ENCODE peak calls at places on chromosomes 6 and 20, in seven cellular contexts. One of them, this sample, is unnamed.

GRCh38 chr6:31737315-31738047 is 1.2 kb upstream of the CLIC1 start:
- DNase-seq in ascending aorta: no peak
- DNase-seq in NCI-H774: peak; percentile 30
- DNase-seq in fibroblast of pulmonary artery: peak; percentile 23
- DNase-seq in kidney tubule cell: no peak
- DNase-seq in activated CD4-positive, alpha-beta T cell treated with anti-CD3 and anti-CD28 coated beads, Interleukin-2, amount 50 U/mL, for 1 hour: no peak
- DNase-seq in osteocyte: no peak
- DNase-seq in this sample: no peak

GRCh38 chr20:9112541-9113515 is 43.9 kb downstream of the PLCB4 start:
- DNase-seq in ascending aorta: no peak
- DNase-seq in NCI-H774: no peak
- DNase-seq in fibroblast of pulmonary artery: peak; percentile 86
- DNase-seq in kidney tubule cell: peak; percentile 75
- DNase-seq in activated CD4-positive, alpha-beta T cell treated with anti-CD3 and anti-CD28 coated beads, Interleukin-2, amount 50 U/mL, for 1 hour: no peak
- DNase-seq in osteocyte: no peak
- DNase-seq in this sample: no peak

GRCh38 chr6:47265971-47266370 is 43.7 kb downstream of the TNFRSF21 start:
- DNase-seq in ascending aorta: no peak
- DNase-seq in NCI-H774: no peak
- DNase-seq in fibroblast of pulmonary artery: no peak
- DNase-seq in kidney tubule cell: no peak
- DNase-seq in activated CD4-positive, alpha-beta T cell treated with anti-CD3 and anti-CD28 coated beads, Interleukin-2, amount 50 U/mL, for 1 hour: no peak
- DNase-seq in osteocyte: no peak
- DNase-seq in this sample: no peak

GRCh38 chr6:158145940-158146339 is 22.1 kb downstream of the SERAC1 start:
- DNase-seq in ascending aorta: no peak
- DNase-seq in NCI-H774: no peak
- DNase-seq in fibroblast of pulmonary artery: no peak
- DNase-seq in kidney tubule cell: no peak
- DNase-seq in activated CD4-positive, alpha-beta T cell treated with anti-CD3 and anti-CD28 coated beads, Interleukin-2, amount 50 U/mL, for 1 hour: no peak
- DNase-seq in osteocyte: no peak
- DNase-seq in this sample: no peak

GRCh38 chr6:3392930-3393575 is 63.8 kb downstream of the SLC22A23 start:
- DNase-seq in ascending aorta: peak; percentile 28
- DNase-seq in NCI-H774: no peak
- DNase-seq in fibroblast of pulmonary artery: no peak
- DNase-seq in kidney tubule cell: no peak
- DNase-seq in activated CD4-positive, alpha-beta T cell treated with anti-CD3 and anti-CD28 coated beads, Interleukin-2, amount 50 U/mL, for 1 hour: no peak
- DNase-seq in osteocyte: no peak
- DNase-seq in this sample: no peak

GRCh38 chr6:57317060-57317943 is at the start of gene PRIM2:
- DNase-seq in ascending aorta: peak; percentile 92
- DNase-seq in NCI-H774: peak; percentile 83
- DNase-seq in fibroblast of pulmonary artery: peak; percentile 83
- DNase-seq in kidney tubule cell: peak; percentile 87
- DNase-seq in activated CD4-positive, alpha-beta T cell treated with anti-CD3 and anti-CD28 coated beads, Interleukin-2, amount 50 U/mL, for 1 hour: peak; percentile 76
- DNase-seq in osteocyte: peak; percentile 90
- DNase-seq in this sample: peak; percentile 14

GRCh38 chr6:44342052-44342451 is 398 bp upstream of the SPATS1 start:
- DNase-seq in ascending aorta: no peak
- DNase-seq in NCI-H774: no peak
- DNase-seq in fibroblast of pulmonary artery: no peak
- DNase-seq in kidney tubule cell: no peak
- DNase-seq in activated CD4-positive, alpha-beta T cell treated with anti-CD3 and anti-CD28 coated beads, Interleukin-2, amount 50 U/mL, for 1 hour: no peak
- DNase-seq in osteocyte: no peak
- DNase-seq in this sample: no peak

GRCh38 chr20:57582432-57583288 is 21.8 kb downstream of the PCK1 start:
- DNase-seq in ascending aorta: peak; percentile 87
- DNase-seq in NCI-H774: peak; percentile 28
- DNase-seq in fibroblast of pulmonary artery: peak; percentile 34
- DNase-seq in kidney tubule cell: peak; percentile 35
- DNase-seq in activated CD4-positive, alpha-beta T cell treated with anti-CD3 and anti-CD28 coated beads, Interleukin-2, amount 50 U/mL, for 1 hour: no peak
- DNase-seq in osteocyte: no peak
- DNase-seq in this sample: no peak

GRCh38 chr20:24965065-24965919 is 16.2 kb downstream of the CST7 start:
- DNase-seq in ascending aorta: no peak
- DNase-seq in NCI-H774: no peak
- DNase-seq in fibroblast of pulmonary artery: no peak
- DNase-seq in kidney tubule cell: no peak
- DNase-seq in activated CD4-positive, alpha-beta T cell treated with anti-CD3 and anti-CD28 coated beads, Interleukin-2, amount 50 U/mL, for 1 hour: no peak
- DNase-seq in osteocyte: peak; percentile 82
- DNase-seq in this sample: no peak

GRCh38 chr6:10598084-10598960 is 77.2 kb downstream of the GCNT2 start:
- DNase-seq in ascending aorta: no peak
- DNase-seq in NCI-H774: no peak
- DNase-seq in fibroblast of pulmonary artery: no peak
- DNase-seq in kidney tubule cell: no peak
- DNase-seq in activated CD4-positive, alpha-beta T cell treated with anti-CD3 and anti-CD28 coated beads, Interleukin-2, amount 50 U/mL, for 1 hour: no peak
- DNase-seq in osteocyte: no peak
- DNase-seq in this sample: no peak

GRCh38 chr6:163702736-163703135 is 288.2 kb downstream of the QKI start:
- DNase-seq in ascending aorta: no peak
- DNase-seq in NCI-H774: no peak
- DNase-seq in fibroblast of pulmonary artery: no peak
- DNase-seq in kidney tubule cell: no peak
- DNase-seq in activated CD4-positive, alpha-beta T cell treated with anti-CD3 and anti-CD28 coated beads, Interleukin-2, amount 50 U/mL, for 1 hour: no peak
- DNase-seq in osteocyte: no peak
- DNase-seq in this sample: no peak

GRCh38 chr6:149897015-149897697 is 757 bp downstream of the RAET1E start:
- DNase-seq in ascending aorta: peak; percentile 94
- DNase-seq in NCI-H774: no peak
- DNase-seq in fibroblast of pulmonary artery: peak; percentile 93
- DNase-seq in kidney tubule cell: peak; percentile 29
- DNase-seq in activated CD4-positive, alpha-beta T cell treated with anti-CD3 and anti-CD28 coated beads, Interleukin-2, amount 50 U/mL, for 1 hour: no peak
- DNase-seq in osteocyte: peak; percentile 85
- DNase-seq in this sample: peak; percentile 65

GRCh38 chr6:143952386-143952785 is 55.7 kb downstream of the PLAGL1 start:
- DNase-seq in ascending aorta: no peak
- DNase-seq in NCI-H774: no peak
- DNase-seq in fibroblast of pulmonary artery: no peak
- DNase-seq in kidney tubule cell: no peak
- DNase-seq in activated CD4-positive, alpha-beta T cell treated with anti-CD3 and anti-CD28 coated beads, Interleukin-2, amount 50 U/mL, for 1 hour: no peak
- DNase-seq in osteocyte: no peak
- DNase-seq in this sample: no peak

GRCh38 chr6:168415149-168415992 is 25.6 kb upstream of the SMOC2 start:
- DNase-seq in ascending aorta: peak; percentile 54
- DNase-seq in NCI-H774: no peak
- DNase-seq in fibroblast of pulmonary artery: no peak
- DNase-seq in kidney tubule cell: no peak
- DNase-seq in activated CD4-positive, alpha-beta T cell treated with anti-CD3 and anti-CD28 coated beads, Interleukin-2, amount 50 U/mL, for 1 hour: no peak
- DNase-seq in osteocyte: peak; percentile 68
- DNase-seq in this sample: no peak

GRCh38 chr6:134436950-134437349 is 119.0 kb upstream of the SGK1 start:
- DNase-seq in ascending aorta: no peak
- DNase-seq in NCI-H774: no peak
- DNase-seq in fibroblast of pulmonary artery: peak; percentile 56
- DNase-seq in kidney tubule cell: peak; percentile 18
- DNase-seq in activated CD4-positive, alpha-beta T cell treated with anti-CD3 and anti-CD28 coated beads, Interleukin-2, amount 50 U/mL, for 1 hour: no peak
- DNase-seq in osteocyte: no peak
- DNase-seq in this sample: no peak

GRCh38 chr20:53950578-53950977 is 119.8 kb downstream of the BCAS1 start:
- DNase-seq in ascending aorta: no peak
- DNase-seq in NCI-H774: no peak
- DNase-seq in fibroblast of pulmonary artery: no peak
- DNase-seq in kidney tubule cell: no peak
- DNase-seq in activated CD4-positive, alpha-beta T cell treated with anti-CD3 and anti-CD28 coated beads, Interleukin-2, amount 50 U/mL, for 1 hour: no peak
- DNase-seq in osteocyte: no peak
- DNase-seq in this sample: no peak

GRCh38 chr20:56043227-56043626 is 37.9 kb upstream of the CBLN4 start:
- DNase-seq in ascending aorta: no peak
- DNase-seq in NCI-H774: no peak
- DNase-seq in fibroblast of pulmonary artery: no peak
- DNase-seq in kidney tubule cell: no peak
- DNase-seq in activated CD4-positive, alpha-beta T cell treated with anti-CD3 and anti-CD28 coated beads, Interleukin-2, amount 50 U/mL, for 1 hour: no peak
- DNase-seq in osteocyte: no peak
- DNase-seq in this sample: no peak

GRCh38 chr6:21593927-21594421 is 423 bp downstream of the SOX4 start:
- DNase-seq in ascending aorta: no peak
- DNase-seq in NCI-H774: peak; percentile 64
- DNase-seq in fibroblast of pulmonary artery: peak; percentile 74
- DNase-seq in kidney tubule cell: no peak
- DNase-seq in activated CD4-positive, alpha-beta T cell treated with anti-CD3 and anti-CD28 coated beads, Interleukin-2, amount 50 U/mL, for 1 hour: no peak
- DNase-seq in osteocyte: no peak
- DNase-seq in this sample: no peak

GRCh38 chr6:30006170-30007131 is 54.6 kb upstream of the POLR1H start:
- DNase-seq in ascending aorta: peak; percentile 69
- DNase-seq in NCI-H774: no peak
- DNase-seq in fibroblast of pulmonary artery: no peak
- DNase-seq in kidney tubule cell: peak; percentile 25
- DNase-seq in activated CD4-positive, alpha-beta T cell treated with anti-CD3 and anti-CD28 coated beads, Interleukin-2, amount 50 U/mL, for 1 hour: peak; percentile 13
- DNase-seq in osteocyte: no peak
- DNase-seq in this sample: no peak

GRCh38 chr6:137492771-137493217 is 1.4 kb downstream of the OLIG3 start:
- DNase-seq in ascending aorta: no peak
- DNase-seq in NCI-H774: no peak
- DNase-seq in fibroblast of pulmonary artery: no peak
- DNase-seq in kidney tubule cell: no peak
- DNase-seq in activated CD4-positive, alpha-beta T cell treated with anti-CD3 and anti-CD28 coated beads, Interleukin-2, amount 50 U/mL, for 1 hour: no peak
- DNase-seq in osteocyte: no peak
- DNase-seq in this sample: no peak

GRCh38 chr6:169529931-169530761 is 171.7 kb downstream of the WDR27 start:
- DNase-seq in ascending aorta: no peak
- DNase-seq in NCI-H774: peak; percentile 62
- DNase-seq in fibroblast of pulmonary artery: peak; percentile 46
- DNase-seq in kidney tubule cell: peak; percentile 95
- DNase-seq in activated CD4-positive, alpha-beta T cell treated with anti-CD3 and anti-CD28 coated beads, Interleukin-2, amount 50 U/mL, for 1 hour: no peak
- DNase-seq in osteocyte: no peak
- DNase-seq in this sample: no peak

GRCh38 chr6:34486106-34486740 is 20.3 kb downstream of the PACSIN1 start:
- DNase-seq in ascending aorta: no peak
- DNase-seq in NCI-H774: no peak
- DNase-seq in fibroblast of pulmonary artery: no peak
- DNase-seq in kidney tubule cell: no peak
- DNase-seq in activated CD4-positive, alpha-beta T cell treated with anti-CD3 and anti-CD28 coated beads, Interleukin-2, amount 50 U/mL, for 1 hour: no peak
- DNase-seq in osteocyte: no peak
- DNase-seq in this sample: no peak

GRCh38 chr6:10310826-10311225 is 104.0 kb downstream of the TFAP2A start:
- DNase-seq in ascending aorta: no peak
- DNase-seq in NCI-H774: no peak
- DNase-seq in fibroblast of pulmonary artery: no peak
- DNase-seq in kidney tubule cell: peak; percentile 46
- DNase-seq in activated CD4-positive, alpha-beta T cell treated with anti-CD3 and anti-CD28 coated beads, Interleukin-2, amount 50 U/mL, for 1 hour: no peak
- DNase-seq in osteocyte: no peak
- DNase-seq in this sample: no peak

GRCh38 chr6:148530394-148530923 is 187.8 kb downstream of the SASH1 start:
- DNase-seq in ascending aorta: peak; percentile 80
- DNase-seq in NCI-H774: peak; percentile 52
- DNase-seq in fibroblast of pulmonary artery: peak; percentile 78
- DNase-seq in kidney tubule cell: peak; percentile 52
- DNase-seq in activated CD4-positive, alpha-beta T cell treated with anti-CD3 and anti-CD28 coated beads, Interleukin-2, amount 50 U/mL, for 1 hour: no peak
- DNase-seq in osteocyte: no peak
- DNase-seq in this sample: no peak

GRCh38 chr6:105844275-105844848 is 241.8 kb upstream of the PRDM1 start:
- DNase-seq in ascending aorta: no peak
- DNase-seq in NCI-H774: no peak
- DNase-seq in fibroblast of pulmonary artery: no peak
- DNase-seq in kidney tubule cell: no peak
- DNase-seq in activated CD4-positive, alpha-beta T cell treated with anti-CD3 and anti-CD28 coated beads, Interleukin-2, amount 50 U/mL, for 1 hour: no peak
- DNase-seq in osteocyte: no peak
- DNase-seq in this sample: no peak

GRCh38 chr6:163248051-163248450 is 166.5 kb upstream of the QKI start:
- DNase-seq in ascending aorta: no peak
- DNase-seq in NCI-H774: no peak
- DNase-seq in fibroblast of pulmonary artery: no peak
- DNase-seq in kidney tubule cell: no peak
- DNase-seq in activated CD4-positive, alpha-beta T cell treated with anti-CD3 and anti-CD28 coated beads, Interleukin-2, amount 50 U/mL, for 1 hour: no peak
- DNase-seq in osteocyte: no peak
- DNase-seq in this sample: no peak

GRCh38 chr6:79947191-79948173 is at the start of gene ELOVL4:
- DNase-seq in ascending aorta: peak; percentile 85
- DNase-seq in NCI-H774: peak; percentile 97
- DNase-seq in fibroblast of pulmonary artery: peak; percentile 78
- DNase-seq in kidney tubule cell: peak; percentile 63
- DNase-seq in activated CD4-positive, alpha-beta T cell treated with anti-CD3 and anti-CD28 coated beads, Interleukin-2, amount 50 U/mL, for 1 hour: peak; percentile 39
- DNase-seq in osteocyte: peak; percentile 89
- DNase-seq in this sample: peak; percentile 9

GRCh38 chr6:157596461-157596860 is 215.5 kb downstream of the ZDHHC14 start:
- DNase-seq in ascending aorta: no peak
- DNase-seq in NCI-H774: no peak
- DNase-seq in fibroblast of pulmonary artery: no peak
- DNase-seq in kidney tubule cell: no peak
- DNase-seq in activated CD4-positive, alpha-beta T cell treated with anti-CD3 and anti-CD28 coated beads, Interleukin-2, amount 50 U/mL, for 1 hour: no peak
- DNase-seq in osteocyte: peak; percentile 46
- DNase-seq in this sample: no peak

GRCh38 chr20:61753196-61753942 is 312.3 kb downstream of the TAF4 start:
- DNase-seq in ascending aorta: no peak
- DNase-seq in NCI-H774: no peak
- DNase-seq in fibroblast of pulmonary artery: peak; percentile 17
- DNase-seq in kidney tubule cell: peak; percentile 70
- DNase-seq in activated CD4-positive, alpha-beta T cell treated with anti-CD3 and anti-CD28 coated beads, Interleukin-2, amount 50 U/mL, for 1 hour: no peak
- DNase-seq in osteocyte: no peak
- DNase-seq in this sample: peak; percentile 29

GRCh38 chr20:63848003-63848911 is 13.0 kb upstream of the ABHD16B start:
- DNase-seq in ascending aorta: no peak
- DNase-seq in NCI-H774: no peak
- DNase-seq in fibroblast of pulmonary artery: no peak
- DNase-seq in kidney tubule cell: no peak
- DNase-seq in activated CD4-positive, alpha-beta T cell treated with anti-CD3 and anti-CD28 coated beads, Interleukin-2, amount 50 U/mL, for 1 hour: no peak
- DNase-seq in osteocyte: no peak
- DNase-seq in this sample: no peak

GRCh38 chr20:32333988-32334885 is 23.9 kb upstream of the ASXL1 start:
- DNase-seq in ascending aorta: no peak
- DNase-seq in NCI-H774: no peak
- DNase-seq in fibroblast of pulmonary artery: peak; percentile 84
- DNase-seq in kidney tubule cell: peak; percentile 48
- DNase-seq in activated CD4-positive, alpha-beta T cell treated with anti-CD3 and anti-CD28 coated beads, Interleukin-2, amount 50 U/mL, for 1 hour: peak; percentile 41
- DNase-seq in osteocyte: no peak
- DNase-seq in this sample: no peak

GRCh38 chr6:30888472-30889137 is 4.3 kb downstream of the DDR1 start:
- DNase-seq in ascending aorta: peak; percentile 53
- DNase-seq in NCI-H774: no peak
- DNase-seq in fibroblast of pulmonary artery: peak; percentile 61
- DNase-seq in kidney tubule cell: peak; percentile 35
- DNase-seq in activated CD4-positive, alpha-beta T cell treated with anti-CD3 and anti-CD28 coated beads, Interleukin-2, amount 50 U/mL, for 1 hour: no peak
- DNase-seq in osteocyte: no peak
- DNase-seq in this sample: no peak

GRCh38 chr20:8946036-8946926 is 122.6 kb upstream of the PLCB4 start:
- DNase-seq in ascending aorta: no peak
- DNase-seq in NCI-H774: no peak
- DNase-seq in fibroblast of pulmonary artery: no peak
- DNase-seq in kidney tubule cell: no peak
- DNase-seq in activated CD4-positive, alpha-beta T cell treated with anti-CD3 and anti-CD28 coated beads, Interleukin-2, amount 50 U/mL, for 1 hour: no peak
- DNase-seq in osteocyte: no peak
- DNase-seq in this sample: no peak

GRCh38 chr6:69913361-69913760 is 47.0 kb downstream of the COL19A1 start:
- DNase-seq in ascending aorta: no peak
- DNase-seq in NCI-H774: no peak
- DNase-seq in fibroblast of pulmonary artery: no peak
- DNase-seq in kidney tubule cell: no peak
- DNase-seq in activated CD4-positive, alpha-beta T cell treated with anti-CD3 and anti-CD28 coated beads, Interleukin-2, amount 50 U/mL, for 1 hour: no peak
- DNase-seq in osteocyte: no peak
- DNase-seq in this sample: no peak

GRCh38 chr6:16765235-16765634 is 4.0 kb upstream of the ATXN1 start:
- DNase-seq in ascending aorta: no peak
- DNase-seq in NCI-H774: no peak
- DNase-seq in fibroblast of pulmonary artery: no peak
- DNase-seq in kidney tubule cell: no peak
- DNase-seq in activated CD4-positive, alpha-beta T cell treated with anti-CD3 and anti-CD28 coated beads, Interleukin-2, amount 50 U/mL, for 1 hour: no peak
- DNase-seq in osteocyte: no peak
- DNase-seq in this sample: no peak

GRCh38 chr6:168029459-168030217 is 32.2 kb downstream of the KIF25 start:
- DNase-seq in ascending aorta: no peak
- DNase-seq in NCI-H774: no peak
- DNase-seq in fibroblast of pulmonary artery: no peak
- DNase-seq in kidney tubule cell: peak; percentile 42
- DNase-seq in activated CD4-positive, alpha-beta T cell treated with anti-CD3 and anti-CD28 coated beads, Interleukin-2, amount 50 U/mL, for 1 hour: no peak
- DNase-seq in osteocyte: peak; percentile 57
- DNase-seq in this sample: no peak

GRCh38 chr6:19210849-19211590 is 626.1 kb upstream of the ID4 start:
- DNase-seq in ascending aorta: no peak
- DNase-seq in NCI-H774: no peak
- DNase-seq in fibroblast of pulmonary artery: no peak
- DNase-seq in kidney tubule cell: no peak
- DNase-seq in activated CD4-positive, alpha-beta T cell treated with anti-CD3 and anti-CD28 coated beads, Interleukin-2, amount 50 U/mL, for 1 hour: no peak
- DNase-seq in osteocyte: no peak
- DNase-seq in this sample: no peak

GRCh38 chr6:95127266-95127665 is 450.1 kb upstream of the MANEA start:
- DNase-seq in ascending aorta: no peak
- DNase-seq in NCI-H774: no peak
- DNase-seq in fibroblast of pulmonary artery: no peak
- DNase-seq in kidney tubule cell: no peak
- DNase-seq in activated CD4-positive, alpha-beta T cell treated with anti-CD3 and anti-CD28 coated beads, Interleukin-2, amount 50 U/mL, for 1 hour: no peak
- DNase-seq in osteocyte: no peak
- DNase-seq in this sample: no peak